ENCODE peak calls at places on chromosomes 12 and 14, in eight cellular contexts. One of them, this sample, is unnamed.

GRCh38 chr12:123062682-123063426 is 82.4 kb downstream of the ARL6IP4 start:
- DNase-seq in epithelial cell of esophagus: peak
- DNase-seq in T follicular helper cell: no peak
- DNase-seq in head of caudate nucleus: no peak
- DNase-seq in AG09319: no peak
- DNase-seq in ACHN: peak
- DNase-seq in osteocyte: no peak
- DNase-seq in HEK293T: no peak
- DNase-seq in this sample: no peak

GRCh38 chr14:26888592-26888991 is 290.8 kb upstream of the NOVA1 start:
- DNase-seq in epithelial cell of esophagus: no peak
- DNase-seq in T follicular helper cell: no peak
- DNase-seq in head of caudate nucleus: no peak
- DNase-seq in AG09319: no peak
- DNase-seq in ACHN: no peak
- DNase-seq in osteocyte: no peak
- DNase-seq in HEK293T: no peak
- DNase-seq in this sample: no peak

GRCh38 chr12:111570090-111570961 is 28.8 kb downstream of the ATXN2 start:
- DNase-seq in epithelial cell of esophagus: peak
- DNase-seq in T follicular helper cell: no peak
- DNase-seq in head of caudate nucleus: no peak
- DNase-seq in AG09319: peak
- DNase-seq in ACHN: peak
- DNase-seq in osteocyte: no peak
- DNase-seq in HEK293T: no peak
- DNase-seq in this sample: no peak

GRCh38 chr12:111503116-111503515 is 96.0 kb downstream of the ATXN2 start:
- DNase-seq in epithelial cell of esophagus: no peak
- DNase-seq in T follicular helper cell: no peak
- DNase-seq in head of caudate nucleus: no peak
- DNase-seq in AG09319: no peak
- DNase-seq in ACHN: no peak
- DNase-seq in osteocyte: no peak
- DNase-seq in HEK293T: no peak
- DNase-seq in this sample: no peak

GRCh38 chr12:6607751-6608591 is 792 bp upstream of the CHD4 start:
- DNase-seq in epithelial cell of esophagus: peak
- DNase-seq in T follicular helper cell: peak
- DNase-seq in head of caudate nucleus: peak
- DNase-seq in AG09319: no peak
- DNase-seq in ACHN: peak
- DNase-seq in osteocyte: no peak
- DNase-seq in HEK293T: peak
- DNase-seq in this sample: no peak

GRCh38 chr14:64686216-64686615 is 18.0 kb upstream of the PLEKHG3 start:
- DNase-seq in epithelial cell of esophagus: no peak
- DNase-seq in T follicular helper cell: no peak
- DNase-seq in head of caudate nucleus: no peak
- DNase-seq in AG09319: no peak
- DNase-seq in ACHN: no peak
- DNase-seq in osteocyte: no peak
- DNase-seq in HEK293T: no peak
- DNase-seq in this sample: no peak

GRCh38 chr12:116150001-116150400 is 127.5 kb downstream of the MED13L start:
- DNase-seq in epithelial cell of esophagus: no peak
- DNase-seq in T follicular helper cell: no peak
- DNase-seq in head of caudate nucleus: no peak
- DNase-seq in AG09319: no peak
- DNase-seq in ACHN: no peak
- DNase-seq in osteocyte: no peak
- DNase-seq in HEK293T: no peak
- DNase-seq in this sample: no peak

GRCh38 chr14:93733231-93733630 is 55.1 kb downstream of the PRIMA1 start:
- DNase-seq in epithelial cell of esophagus: no peak
- DNase-seq in T follicular helper cell: no peak
- DNase-seq in head of caudate nucleus: no peak
- DNase-seq in AG09319: no peak
- DNase-seq in ACHN: no peak
- DNase-seq in osteocyte: no peak
- DNase-seq in HEK293T: no peak
- DNase-seq in this sample: no peak

GRCh38 chr14:51368721-51369163 is 128.7 kb downstream of the TMX1 start:
- DNase-seq in epithelial cell of esophagus: peak
- DNase-seq in T follicular helper cell: no peak
- DNase-seq in head of caudate nucleus: no peak
- DNase-seq in AG09319: peak
- DNase-seq in ACHN: no peak
- DNase-seq in osteocyte: no peak
- DNase-seq in HEK293T: no peak
- DNase-seq in this sample: no peak

GRCh38 chr12:15842106-15842505 is 40.1 kb upstream of the STRAP start:
- DNase-seq in epithelial cell of esophagus: peak
- DNase-seq in T follicular helper cell: no peak
- DNase-seq in head of caudate nucleus: no peak
- DNase-seq in AG09319: peak
- DNase-seq in ACHN: peak
- DNase-seq in osteocyte: no peak
- DNase-seq in HEK293T: no peak
- DNase-seq in this sample: no peak

GRCh38 chr12:32860182-32860581 is 36.4 kb downstream of the PKP2 start:
- DNase-seq in epithelial cell of esophagus: peak
- DNase-seq in T follicular helper cell: no peak
- DNase-seq in head of caudate nucleus: no peak
- DNase-seq in AG09319: no peak
- DNase-seq in ACHN: no peak
- DNase-seq in osteocyte: no peak
- DNase-seq in HEK293T: no peak
- DNase-seq in this sample: no peak

GRCh38 chr14:21436567-21437062 is 19.3 kb downstream of the CHD8 start:
- DNase-seq in epithelial cell of esophagus: no peak
- DNase-seq in T follicular helper cell: no peak
- DNase-seq in head of caudate nucleus: no peak
- DNase-seq in AG09319: no peak
- DNase-seq in ACHN: no peak
- DNase-seq in osteocyte: no peak
- DNase-seq in HEK293T: no peak
- DNase-seq in this sample: no peak

GRCh38 chr14:99225804-99226203 is 46.2 kb downstream of the BCL11B start:
- DNase-seq in epithelial cell of esophagus: no peak
- DNase-seq in T follicular helper cell: no peak
- DNase-seq in head of caudate nucleus: no peak
- DNase-seq in AG09319: no peak
- DNase-seq in ACHN: no peak
- DNase-seq in osteocyte: no peak
- DNase-seq in HEK293T: no peak
- DNase-seq in this sample: no peak

GRCh38 chr14:35122696-35123387 is 490 bp downstream of the PRORP start:
- DNase-seq in epithelial cell of esophagus: no peak
- DNase-seq in T follicular helper cell: no peak
- DNase-seq in head of caudate nucleus: no peak
- DNase-seq in AG09319: no peak
- DNase-seq in ACHN: peak
- DNase-seq in osteocyte: no peak
- DNase-seq in HEK293T: no peak
- DNase-seq in this sample: no peak

GRCh38 chr12:117872521-117873169 is 96.1 kb downstream of the KSR2 start:
- DNase-seq in epithelial cell of esophagus: no peak
- DNase-seq in T follicular helper cell: no peak
- DNase-seq in head of caudate nucleus: no peak
- DNase-seq in AG09319: no peak
- DNase-seq in ACHN: no peak
- DNase-seq in osteocyte: no peak
- DNase-seq in HEK293T: no peak
- DNase-seq in this sample: no peak

GRCh38 chr14:74507796-74508195 is 14.2 kb downstream of the ISCA2 start:
- DNase-seq in epithelial cell of esophagus: no peak
- DNase-seq in T follicular helper cell: no peak
- DNase-seq in head of caudate nucleus: no peak
- DNase-seq in AG09319: no peak
- DNase-seq in ACHN: no peak
- DNase-seq in osteocyte: no peak
- DNase-seq in HEK293T: no peak
- DNase-seq in this sample: no peak

This sample was measured in hypothalamus.